ENCODE peak calls at places on chromosomes 2 and 18, in four cellular contexts. X is WTC11, P is K562, U is GM12878. D is an unnamed sample.

GRCh38 chr18:55328301-55328700 is 259.7 kb downstream of the TCF4 start:
- DNase-seq in U (no peak), X (no peak), P (no peak), D (no peak)

GRCh38 chr2:207952564-207953345 is 72.6 kb downstream of the PLEKHM3 start:
- DNase-seq in U (no peak), X (no peak), P (no peak), D (no peak)

GRCh38 chr2:150127995-150128394 is 359.5 kb downstream of the RND3 start:
- DNase-seq in X (no peak), P (no peak), U (no peak), D (no peak)

GRCh38 chr18:51668101-51668500 is 470.6 kb upstream of the MEX3C start:
- DNase-seq in X (peak; percentile 76), U (no peak), P (peak; percentile 49), D (peak; percentile 65)

GRCh38 chr18:9283789-9284188 is 50.8 kb upstream of the TWSG1 start:
- DNase-seq in X (no peak), U (no peak), P (no peak), D (no peak)

GRCh38 chr2:216371756-216372702 is at the start of gene MARCHF4:
- DNase-seq in P (peak; percentile 73), X (peak; percentile 87), U (no peak), D (peak; percentile 87)

GRCh38 chr18:58580623-58581022 is 48.3 kb downstream of the ALPK2 start:
- DNase-seq in P (no peak), X (peak; percentile 42), U (no peak), D (no peak)

GRCh38 chr2:231161252-231162035 is 36.6 kb upstream of the HTR2B start:
- DNase-seq in X (no peak), U (no peak), P (no peak), D (no peak)

GRCh38 chr18:7585272-7585670 is 18.2 kb downstream of the PTPRM start:
- DNase-seq in X (no peak), P (no peak), U (no peak), D (no peak)

GRCh38 chr18:23484783-23485182 is 18.5 kb upstream of the RMC1 start:
- DNase-seq in P (no peak), U (no peak), X (no peak), D (no peak)

GRCh38 chr18:50193796-50194622 is 938 bp downstream of the MYO5B start:
- DNase-seq in U (no peak), P (no peak), X (peak; percentile 31), D (no peak)

GRCh38 chr2:235066895-235067294 is 115.1 kb downstream of the SH3BP4 start:
- DNase-seq in X (no peak), P (no peak), U (no peak), D (no peak)

GRCh38 chr2:222884765-222885424 is 24.1 kb downstream of the ACSL3 start:
- DNase-seq in U (no peak), X (no peak), P (no peak), D (no peak)

GRCh38 chr2:96642564-96643350 is at the start of gene FER1L5:
- DNase-seq in U (no peak), X (peak; percentile 70), P (no peak), D (peak; percentile 45)

GRCh38 chr2:155947069-155947468 is 385.5 kb downstream of the NR4A2 start:
- DNase-seq in X (no peak), U (no peak), P (no peak), D (no peak)

GRCh38 chr2:43273477-43273876 is 47.1 kb upstream of the ZFP36L2 start:
- DNase-seq in X (no peak), U (no peak), P (no peak), D (no peak)

GRCh38 chr18:48354746-48355260 is 54.4 kb downstream of the ZBTB7C start:
- DNase-seq in X (no peak), P (no peak), U (no peak), D (no peak)

GRCh38 chr2:48504647-48505327 is 25.2 kb upstream of the STON1 start:
- DNase-seq in P (no peak), X (no peak), U (no peak), D (no peak)

GRCh38 chr18:8493141-8493540 is 116.1 kb upstream of the RAB12 start:
- DNase-seq in P (no peak), U (no peak), X (no peak), D (no peak)

GRCh38 chr2:57892920-57893319 is 153.7 kb upstream of the VRK2 start:
- DNase-seq in X (no peak), U (peak; percentile 85), P (no peak), D (no peak)

GRCh38 chr2:95357717-95358280 is 44.7 kb upstream of the FAHD2A start:
- DNase-seq in U (no peak), P (no peak), X (no peak), D (no peak)

GRCh38 chr2:178190938-178191910 is 3.1 kb upstream of the OSBPL6 start:
- DNase-seq in X (no peak), U (no peak), P (no peak), D (no peak)

GRCh38 chr2:162261032-162261945 is 18.0 kb upstream of the FAP start:
- DNase-seq in X (no peak), P (no peak), U (no peak), D (no peak)

GRCh38 chr18:8696749-8697211 is 8.6 kb upstream of the MTCL1 start:
- DNase-seq in P (peak; percentile 87), X (peak; percentile 83), U (no peak), D (peak; percentile 85)

GRCh38 chr2:242054881-242055801 is 185.6 kb downstream of the RTP5 start:
- DNase-seq in P (no peak), X (no peak), U (no peak), D (no peak)

GRCh38 chr2:159968282-159968900 is 94.0 kb downstream of the PLA2R1 start:
- DNase-seq in U (no peak), X (peak; percentile 40), P (no peak), D (peak; percentile 39)

GRCh38 chr2:7887441-7887840 is 794.4 kb upstream of the ID2 start:
- DNase-seq in X (no peak), U (no peak), P (no peak), D (no peak)

GRCh38 chr2:134153481-134153880 is 100.4 kb upstream of the MGAT5 start:
- DNase-seq in P (no peak), U (no peak), X (no peak), D (no peak)

GRCh38 chr2:84906108-84906899 is 848 bp downstream of the TMSB10 start:
- DNase-seq in P (peak; percentile 44), U (no peak), X (no peak), D (peak; percentile 65)

GRCh38 chr2:85852979-85853498 is 35.8 kb downstream of the ST3GAL5 start:
- DNase-seq in X (no peak), P (no peak), U (peak; percentile 88), D (peak; percentile 50)

GRCh38 chr2:14907014-14907612 is 274.6 kb downstream of the LRATD1 start:
- DNase-seq in X (no peak), P (no peak), U (no peak), D (no peak)

GRCh38 chr2:231450548-231450989 is 13.7 kb downstream of the NCL start:
- DNase-seq in P (no peak), X (no peak), U (no peak), D (no peak)

GRCh38 chr2:156333951-156334495 is 1.5 kb upstream of the NR4A2 start:
- DNase-seq in U (no peak), P (peak; percentile 57), X (peak; percentile 73), D (peak; percentile 49)

GRCh38 chr2:68251855-68252406 is 401 bp downstream of the PPP3R1 start:
- DNase-seq in U (no peak), X (peak; percentile 40), P (peak; percentile 72), D (peak; percentile 71)

GRCh38 chr2:238911376-238912227 is 63.7 kb downstream of the TWIST2 start:
- DNase-seq in P (no peak), X (no peak), U (no peak), D (no peak)

GRCh38 chr2:121205321-121205942 is 79.6 kb downstream of the TFCP2L1 start:
- DNase-seq in P (peak; percentile 28), U (no peak), X (no peak), D (peak; percentile 48)

GRCh38 chr2:228657807-228658402 is 476.4 kb upstream of the SPHKAP start:
- DNase-seq in P (no peak), X (no peak), U (peak; percentile 3), D (peak; percentile 18)

GRCh38 chr2:112055833-112056625 is 960 bp downstream of the TMEM87B start:
- DNase-seq in X (peak; percentile 41), U (no peak), P (peak; percentile 23), D (peak; percentile 44)

GRCh38 chr18:80105369-80106167 is 3.5 kb upstream of the ADNP2 start:
- DNase-seq in X (no peak), U (peak; percentile 55), P (no peak), D (no peak)
- TF ChIP-seq USF1 in X (no peak), U (no peak), P (no peak), D (no peak)

GRCh38 chr2:209681201-209681735 is 90.4 kb upstream of the UNC80 start:
- DNase-seq in P (no peak), X (no peak), U (no peak), D (no peak)
- TF ChIP-seq USF1 in P (no peak), X (no peak), U (no peak), D (no peak)

GRCh38 chr2:37454851-37455762 is 110.7 kb downstream of the QPCT start:
- DNase-seq in P (no peak), X (no peak), U (no peak), D (no peak)
- TF ChIP-seq USF1 in P (no peak), X (no peak), U (no peak), D (no peak)

DNA sequence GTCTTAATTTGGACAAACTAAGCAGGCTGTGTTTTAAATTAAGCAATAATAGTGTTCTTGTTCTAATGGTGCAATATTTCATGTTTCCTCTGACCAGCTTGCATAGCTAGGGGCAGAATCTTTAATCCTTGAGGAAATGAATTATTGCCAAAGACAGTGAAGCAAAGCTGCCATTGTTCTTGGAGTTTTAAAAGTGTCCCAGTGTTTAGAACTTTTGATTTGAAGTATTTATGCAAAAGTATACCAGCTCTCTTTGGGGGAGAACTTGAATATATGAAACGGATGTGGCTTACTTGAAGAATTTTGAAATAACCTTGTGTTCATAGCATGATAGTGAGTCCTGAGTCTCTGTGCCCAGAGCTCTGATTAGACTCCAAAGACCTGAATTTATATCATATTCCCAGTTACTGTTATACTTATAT is 33.4 kb downstream of the ITGA6 start:
- DNase-seq in P (no peak), X (no peak), U (no peak), D (no peak)
- TF ChIP-seq USF1 in P (no peak), X (no peak), U (no peak), D (no peak)

GRCh38 chr2:190062053-190062452 is 476 bp downstream of the MSTN start:
- DNase-seq in U (no peak), X (no peak), P (no peak), D (peak; percentile 7)
- TF ChIP-seq USF1 in U (no peak), X (no peak), P (no peak), D (no peak)

GRCh38 chr2:232522855-232523681 is 2.9 kb downstream of the PRSS56 start:
- DNase-seq in P (no peak), U (no peak), X (no peak), D (no peak)

GRCh38 chr2:232525199-232525598 is 761 bp upstream of the CHRND start:
- DNase-seq in U (no peak), X (no peak), P (no peak), D (no peak)

GRCh38 chr2:232522014-232522854 is 2.0 kb downstream of the PRSS56 start:
- DNase-seq in P (peak; percentile 80), U (no peak), X (peak; percentile 71), D (peak; percentile 96)

GRCh38 chr2:232524771-232525170 is 1.2 kb upstream of the CHRND start:
- DNase-seq in U (no peak), P (no peak), X (no peak), D (no peak)

GRCh38 chr2:232523682-232524597 is 2.0 kb upstream of the CHRND start:
- DNase-seq in X (peak; percentile 84), U (no peak), P (peak; percentile 60), D (peak; percentile 87)
- TF ChIP-seq USF1 in X (no peak), U (no peak), P (no peak), D (no peak)